ENCODE peak calls at places on chromosomes 11 and 22, in nine cellular contexts. B is BJ; W is GF-D8; C is NCI-H2029; J is mesenchymal stem cell; U is psoas muscle; N is activated CD4-positive, CD25-positive, alpha-beta regulatory T cell; A is memory B cell; K is renal cortical epithelial cell. M is an unnamed sample.

GRCh38 chr11:1453611-1454386 is 32.8 kb downstream of the MOB2 start:
- DNase-seq in A (peak; percentile 31), W (no peak), C (no peak), K (peak; percentile 7), B (no peak), J (no peak), N (no peak), U (no peak), M (no peak)

GRCh38 chr11:57599381-57599780 is 1.9 kb downstream of the SERPING1 start:
- DNase-seq in A (no peak), N (no peak), K (peak; percentile 68), J (peak; percentile 9), U (no peak), B (no peak), C (no peak), W (no peak), M (no peak)

GRCh38 chr11:83645561-83645960 is 359.4 kb upstream of the CCDC90B start:
- DNase-seq in W (no peak), N (no peak), J (no peak), U (no peak), A (no peak), K (no peak), B (no peak), C (no peak), M (no peak)

GRCh38 chr22:37431811-37432707 is 4.8 kb upstream of the ELFN2 start:
- DNase-seq in B (peak; percentile 99), J (peak; percentile 95), C (no peak), A (no peak), W (no peak), K (peak; percentile 100), U (no peak), N (no peak), M (no peak)

GRCh38 chr11:133947298-133947905 is 9.4 kb downstream of the IGSF9B start:
- DNase-seq in U (peak; percentile 46), J (peak; percentile 16), C (no peak), B (no peak), K (peak; percentile 7), N (peak; percentile 24), A (no peak), W (peak; percentile 63), M (no peak)

GRCh38 chr11:64856382-64857227 is 12.2 kb upstream of the CDC42BPG start:
- DNase-seq in C (no peak), K (peak; percentile 90), W (peak; percentile 91), B (no peak), N (no peak), A (no peak), J (peak; percentile 98), U (peak; percentile 92), M (peak; percentile 90)

GRCh38 chr11:1842149-1843097 is 3.6 kb downstream of the TNNI2 start:
- DNase-seq in K (no peak), C (no peak), W (no peak), A (no peak), U (peak; percentile 63), B (no peak), N (no peak), J (no peak), M (no peak)

GRCh38 chr11:27754035-27755017 is 54.1 kb upstream of the BDNF start:
- DNase-seq in J (peak; percentile 71), N (no peak), A (no peak), W (no peak), U (no peak), K (peak; percentile 97), C (no peak), B (peak; percentile 4), M (no peak)

GRCh38 chr11:37115963-37116362 is 517.9 kb upstream of the RAG2 start:
- DNase-seq in C (no peak), B (no peak), A (no peak), K (no peak), N (no peak), W (no peak), U (no peak), J (no peak), M (no peak)

GRCh38 chr11:120883404-120884135 is 140.3 kb upstream of the TBCEL start:
- DNase-seq in K (no peak), J (peak; percentile 1), C (no peak), A (no peak), U (peak; percentile 31), B (no peak), N (no peak), W (no peak), M (no peak)

GRCh38 chr11:2580061-2580421 is 119.8 kb downstream of the KCNQ1OT1 start:
- DNase-seq in B (no peak), A (no peak), N (no peak), U (no peak), C (no peak), J (no peak), K (no peak), W (no peak), M (peak; percentile 35)

GRCh38 chr11:132072044-132072879 is 701.8 kb downstream of the NTM start:
- DNase-seq in J (peak; percentile 96), N (no peak), U (no peak), B (peak; percentile 97), K (peak; percentile 93), C (no peak), W (no peak), A (no peak), M (no peak)

GRCh38 chr11:117807482-117808272 is 10.7 kb upstream of the DSCAML1 start:
- DNase-seq in B (no peak), K (no peak), W (no peak), U (peak; percentile 74), N (peak; percentile 55), A (peak; percentile 77), C (peak; percentile 50), J (peak; percentile 65), M (no peak)

GRCh38 chr11:67606150-67606476 is 623 bp upstream of the NDUFV1 start:
- DNase-seq in K (no peak), C (no peak), J (no peak), U (no peak), W (no peak), B (no peak), A (no peak), N (no peak), M (no peak)

GRCh38 chr22:28952857-28953256 is 69.5 kb downstream of the ZNRF3 start:
- DNase-seq in A (no peak), U (no peak), W (no peak), J (no peak), B (peak; percentile 14), C (no peak), K (peak; percentile 33), N (no peak), M (no peak)

GRCh38 chr22:49364398-49364797 is 463.3 kb downstream of the BRD1 start:
- DNase-seq in A (no peak), J (no peak), N (no peak), U (no peak), K (no peak), C (no peak), W (no peak), B (no peak), M (no peak)

GRCh38 chr11:73197348-73197747 is 20.7 kb upstream of the P2RY2 start:
- DNase-seq in B (no peak), J (no peak), C (no peak), A (no peak), K (no peak), U (no peak), W (no peak), N (no peak), M (no peak)

GRCh38 chr22:37525073-37525745 is 6.0 kb upstream of the CARD10 start:
- DNase-seq in A (no peak), K (peak; percentile 76), B (peak; percentile 50), W (no peak), N (no peak), U (no peak), C (no peak), J (peak; percentile 87), M (no peak)

GRCh38 chr11:114065094-114065493 is 5.6 kb downstream of the ZBTB16 start:
- DNase-seq in U (no peak), J (no peak), A (no peak), K (no peak), W (no peak), C (no peak), B (no peak), N (no peak), M (no peak)

GRCh38 chr22:32919629-32920028 is 118.1 kb downstream of the TIMP3 start:
- DNase-seq in B (no peak), N (no peak), K (no peak), A (no peak), W (no peak), J (no peak), U (no peak), C (no peak), M (no peak)

GRCh38 chr11:13297917-13298356 is 20.3 kb downstream of the BMAL1 start:
- DNase-seq in U (no peak), A (no peak), N (no peak), B (no peak), C (peak; percentile 41), K (no peak), W (peak; percentile 1), J (peak; percentile 7), M (no peak)

GRCh38 chr11:128022007-128022368 is 565.4 kb downstream of the ETS1 start:
- DNase-seq in A (no peak), K (peak; percentile 54), U (no peak), W (no peak), N (no peak), B (peak; percentile 31), J (peak; percentile 30), C (no peak), M (no peak)

GRCh38 chr11:129300099-129300498 is 75.5 kb upstream of the BARX2 start:
- DNase-seq in U (no peak), C (no peak), A (no peak), B (no peak), K (no peak), N (no peak), W (no peak), J (no peak), M (no peak)

GRCh38 chr11:46557684-46558151 is 36.1 kb downstream of the AMBRA1 start:
- DNase-seq in K (peak; percentile 59), U (no peak), J (peak; percentile 58), C (no peak), W (no peak), N (no peak), B (no peak), A (no peak), M (no peak)

GRCh38 chr11:69387409-69387885 is 93.5 kb downstream of the MYEOV start:
- DNase-seq in C (no peak), W (no peak), B (no peak), K (peak; percentile 47), A (no peak), U (no peak), J (no peak), N (no peak), M (no peak)

M was measured in tibial artery.